ENCODE peak calls at places on chromosome 16, in ten cellular contexts. H is esophagus squamous epithelium; O is pancreas; B is lower leg skin; E is heart left ventricle; L is small intestine; V is ovary; F is foreskin fibroblast; X is CD8-positive, alpha-beta memory T cell; P is A549. Q is an unnamed sample.

GRCh38 chr16:89945654-89946053 is 2.9 kb upstream of the DEF8 start:
- DNase-seq in E (no peak), H (no peak), B (no peak), V (no peak), O (no peak), F (no peak), P (no peak), X (no peak), L (peak), Q (no peak)

GRCh38 chr16:21301168-21301894 is 23.2 kb upstream of the CRYM start:
- DNase-seq in O (peak), P (peak), X (no peak), B (peak), F (peak), V (peak), H (no peak), L (peak), E (peak), Q (peak)

GRCh38 chr16:27852681-27853080 is 210.8 kb downstream of the GSG1L start:
- DNase-seq in X (no peak), B (peak), P (no peak), L (no peak), F (no peak), V (no peak), O (no peak), E (no peak), H (no peak), Q (no peak)

GRCh38 chr16:68707341-68708152 is 29.5 kb upstream of the CDH1 start:
- DNase-seq in P (peak), F (no peak), X (no peak), E (peak), H (no peak), V (no peak), O (peak), B (peak), L (peak), Q (peak)

GRCh38 chr16:50213939-50214519 is 52.3 kb upstream of the ADCY7 start:
- DNase-seq in E (no peak), L (peak), O (no peak), V (no peak), H (no peak), B (no peak), F (peak), X (no peak), P (peak), Q (no peak)

GRCh38 chr16:68382296-68382718 is 66.0 kb downstream of the SMPD3 start:
- DNase-seq in H (no peak), B (no peak), F (no peak), E (no peak), V (no peak), X (no peak), P (peak), O (no peak), L (peak), Q (peak)

GRCh38 chr16:56518435-56518834 is 1.4 kb downstream of the BBS2 start:
- DNase-seq in H (no peak), P (no peak), X (no peak), B (no peak), F (peak), V (no peak), O (no peak), E (no peak), L (peak), Q (no peak)

GRCh38 chr16:75787421-75787820 is 61.1 kb upstream of the CPHXL start:
- DNase-seq in X (no peak), V (no peak), P (no peak), H (no peak), O (no peak), B (no peak), L (no peak), F (no peak), E (no peak), Q (no peak)

GRCh38 chr16:27246439-27246838 is 22.1 kb downstream of the NSMCE1 start:
- DNase-seq in E (no peak), H (no peak), B (peak), F (no peak), O (no peak), L (no peak), X (no peak), V (no peak), P (no peak), Q (peak)

GRCh38 chr16:78311831-78312230 is 212.4 kb downstream of the WWOX start:
- DNase-seq in H (no peak), V (no peak), O (no peak), L (no peak), F (no peak), X (no peak), B (no peak), P (no peak), E (no peak), Q (no peak)

GRCh38 chr16:55672471-55672870 is 16.7 kb downstream of the SLC6A2 start:
- DNase-seq in P (no peak), L (no peak), O (peak), X (no peak), H (no peak), F (peak), B (no peak), V (no peak), E (peak), Q (peak)

GRCh38 chr16:62190426-62190825 is 154.2 kb upstream of the CDH8 start:
- DNase-seq in E (no peak), B (no peak), F (no peak), P (no peak), X (no peak), V (no peak), L (no peak), H (no peak), O (no peak), Q (no peak)

GRCh38 chr16:74611721-74612120 is 4.8 kb upstream of the GLG1 start:
- DNase-seq in E (no peak), V (no peak), X (no peak), P (no peak), F (peak), O (no peak), B (no peak), H (no peak), L (no peak), Q (no peak)

GRCh38 chr16:3027983-3028715 is 4.3 kb downstream of the THOC6 start:
- DNase-seq in X (peak), L (peak), P (peak), F (peak), E (peak), B (peak), V (peak), H (no peak), O (peak), Q (peak)

GRCh38 chr16:17921357-17921978 is 415.1 kb downstream of the NPIPA8 start:
- DNase-seq in L (peak), X (peak), O (peak), V (no peak), F (no peak), B (no peak), P (no peak), H (no peak), E (no peak), Q (no peak)

GRCh38 chr16:48284772-48285409 is 37.6 kb upstream of the ABCC11 start:
- DNase-seq in P (no peak), B (no peak), H (no peak), O (no peak), F (no peak), E (no peak), X (no peak), V (no peak), L (peak), Q (no peak)

GRCh38 chr16:29862884-29863668 is at the start of gene CDIPT:
- DNase-seq in B (peak), P (peak), X (peak), O (peak), L (peak), V (peak), E (peak), H (peak), F (peak), Q (peak)

GRCh38 chr16:48291303-48291702 is 44.0 kb upstream of the ABCC11 start:
- DNase-seq in H (no peak), O (no peak), P (no peak), B (no peak), X (no peak), L (no peak), V (no peak), E (no peak), F (no peak), Q (no peak)

GRCh38 chr16:23374721-23375120 is 72.6 kb downstream of the SCNN1B start:
- DNase-seq in O (no peak), E (no peak), X (no peak), F (no peak), H (no peak), B (no peak), L (peak), V (no peak), P (no peak), Q (no peak)

GRCh38 chr16:11190585-11191565 is 65.1 kb downstream of the SOCS1 start:
- DNase-seq in V (no peak), E (no peak), P (no peak), F (peak), L (no peak), O (no peak), H (no peak), X (no peak), B (no peak), Q (no peak)

GRCh38 chr16:17068524-17068923 is 402.2 kb downstream of the XYLT1 start:
- DNase-seq in L (no peak), F (no peak), B (no peak), V (no peak), X (no peak), H (no peak), O (no peak), P (no peak), E (no peak), Q (no peak)

GRCh38 chr16:59684911-59685310 is 950.8 kb upstream of the GOT2 start:
- DNase-seq in B (no peak), F (peak), L (no peak), P (no peak), O (no peak), E (no peak), H (no peak), V (no peak), X (no peak), Q (no peak)

GRCh38 chr16:80671281-80671849 is 130.6 kb downstream of the DYNLRB2 start:
- DNase-seq in H (no peak), L (no peak), F (no peak), V (no peak), P (no peak), O (no peak), X (no peak), B (no peak), E (no peak), Q (no peak)

GRCh38 chr16:78227855-78228254 is 128.4 kb downstream of the WWOX start:
- DNase-seq in X (no peak), O (no peak), P (no peak), L (no peak), F (no peak), E (no peak), V (no peak), B (no peak), H (no peak), Q (no peak)

GRCh38 chr16:12057276-12057675 is 80.7 kb downstream of the SNX29 start:
- DNase-seq in H (no peak), B (peak), E (no peak), V (no peak), F (peak), O (no peak), L (no peak), P (no peak), X (no peak), Q (no peak)

GRCh38 chr16:55482056-55482455 is 3.1 kb downstream of the MMP2 start:
- DNase-seq in X (no peak), B (no peak), E (no peak), P (no peak), V (no peak), F (peak), H (no peak), O (no peak), L (no peak), Q (no peak)

GRCh38 chr16:27272076-27272475 is 3.5 kb upstream of the NSMCE1 start:
- DNase-seq in E (no peak), X (no peak), B (no peak), O (no peak), F (no peak), H (no peak), L (no peak), V (no peak), P (no peak), Q (no peak)

GRCh38 chr16:81896902-81897301 is 114.4 kb downstream of the SDR42E1 start:
- DNase-seq in H (no peak), P (no peak), B (no peak), F (peak), O (no peak), L (no peak), V (no peak), E (no peak), X (no peak), Q (no peak)

GRCh38 chr16:14669776-14670175 is 24.3 kb downstream of the PLA2G10 start:
- DNase-seq in P (no peak), L (peak), V (peak), B (no peak), X (no peak), O (peak), F (peak), E (no peak), H (no peak), Q (peak)

GRCh38 chr16:23124315-23124714 is 24.9 kb downstream of the USP31 start:
- DNase-seq in F (peak), B (no peak), V (no peak), H (no peak), P (peak), X (no peak), L (no peak), E (peak), O (no peak), Q (no peak)

GRCh38 chr16:55225972-55226542 is 97.9 kb upstream of the IRX6 start:
- DNase-seq in H (no peak), P (no peak), E (no peak), L (no peak), B (no peak), X (no peak), F (no peak), V (no peak), O (no peak), Q (no peak)

GRCh38 chr16:57535680-57536305 is 578 bp downstream of the CCDC102A start:
- DNase-seq in L (peak), X (peak), B (peak), P (peak), E (peak), O (peak), V (peak), F (peak), H (no peak), Q (peak)

GRCh38 chr16:57534337-57534880 is 2.0 kb downstream of the CCDC102A start:
- DNase-seq in P (no peak), L (no peak), E (no peak), H (no peak), X (no peak), O (no peak), B (no peak), V (no peak), F (no peak), Q (no peak)

GRCh38 chr16:57536306-57537193 is at the start of gene CCDC102A:
- DNase-seq in V (peak), F (peak), B (peak), O (peak), L (no peak), E (peak), P (no peak), X (peak), H (no peak), Q (peak)

GRCh38 chr16:57533618-57534336 is 2.6 kb downstream of the CCDC102A start:
- DNase-seq in V (peak), H (no peak), O (no peak), X (no peak), L (no peak), B (peak), F (no peak), P (no peak), E (no peak), Q (peak)

GRCh38 chr16:57534881-57535658 is 1.3 kb downstream of the CCDC102A start:
- DNase-seq in H (no peak), F (no peak), B (peak), E (no peak), L (no peak), P (no peak), V (peak), X (no peak), O (no peak), Q (peak)
- H3K4me3 ChIP-seq in H (peak), F (peak), B (no peak), E (peak), L (no peak), P (peak), V (peak), X (no peak), O (peak), Q (no peak)

GRCh38 chr16:31486036-31486435 is 3.1 kb downstream of the SLC5A2 start:
- DNase-seq in O (no peak), E (no peak), F (no peak), H (no peak), L (no peak), X (no peak), V (no peak), B (no peak), P (no peak), Q (peak)

GRCh38 chr16:31489616-31490584 is 7.0 kb downstream of the SLC5A2 start:
- DNase-seq in P (no peak), O (no peak), E (no peak), V (no peak), X (no peak), B (no peak), F (no peak), H (no peak), L (no peak), Q (peak)

GRCh38 chr16:31487076-31487719 is 4.3 kb downstream of the SLC5A2 start:
- DNase-seq in X (no peak), P (no peak), B (no peak), E (no peak), O (no peak), F (no peak), L (no peak), V (no peak), H (no peak), Q (peak)

GRCh38 chr16:31487720-31488629 is 5.1 kb downstream of the SLC5A2 start:
- DNase-seq in B (no peak), F (peak), P (peak), L (peak), H (no peak), O (peak), E (no peak), V (no peak), X (peak), Q (peak)

GRCh38 chr16:31488630-31489564 is 6.0 kb downstream of the SLC5A2 start:
- DNase-seq in V (no peak), L (no peak), E (no peak), X (no peak), P (no peak), H (no peak), B (no peak), F (peak), O (no peak), Q (peak)
- H3K4me3 ChIP-seq in V (no peak), L (no peak), E (peak), X (no peak), P (no peak), H (peak), B (no peak), F (peak), O (peak), Q (peak)

DNA sequence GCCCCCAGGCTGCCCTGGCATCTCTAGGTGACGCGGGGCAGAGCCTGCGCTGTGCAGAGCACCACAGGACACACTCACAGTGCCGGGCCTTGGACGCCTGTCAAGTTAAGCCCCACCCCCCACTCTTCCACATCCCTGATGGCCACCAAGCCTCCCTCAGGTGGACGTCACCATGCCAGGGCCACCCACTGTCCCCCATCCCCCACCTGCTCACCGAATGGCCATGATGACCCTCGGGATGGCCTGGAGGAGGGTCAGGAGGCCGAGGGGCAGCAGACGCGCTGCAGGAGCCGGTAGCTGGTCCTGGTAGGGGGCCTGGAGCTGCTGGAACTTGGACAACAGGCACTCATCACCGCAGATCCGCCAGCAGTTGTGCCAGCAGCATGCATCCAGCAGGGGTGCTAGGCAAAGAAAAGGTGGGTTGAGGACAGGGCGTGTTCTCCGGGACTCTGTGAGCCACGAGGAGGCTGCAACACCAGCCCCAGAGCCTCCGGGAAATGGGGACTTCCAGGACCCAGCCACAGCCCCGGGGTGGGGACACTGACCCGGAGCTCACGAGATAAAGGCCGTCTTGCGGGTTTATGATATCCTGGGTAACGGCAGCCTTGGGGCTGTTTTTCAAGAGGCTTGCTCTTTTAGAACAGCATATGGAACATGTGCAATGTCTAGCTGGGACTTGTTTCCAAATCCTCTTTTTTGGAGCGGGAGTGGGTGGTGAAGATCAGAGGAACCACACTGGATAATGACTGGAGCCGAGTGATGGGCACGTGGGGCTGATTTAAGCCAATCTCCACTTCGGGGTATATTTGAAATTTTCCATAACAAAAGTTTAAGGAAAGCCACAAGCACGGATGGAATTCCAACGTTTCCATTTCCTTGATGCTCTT is 11.4 kb downstream of the C16orf95 start:
- DNase-seq in V (no peak), X (no peak), B (no peak), E (no peak), L (peak), P (no peak), O (no peak), H (no peak), F (peak), Q (peak)
- H3K4me3 ChIP-seq in V (no peak), X (no peak), B (no peak), E (no peak), L (no peak), P (no peak), O (no peak), H (no peak), F (peak), Q (no peak)

GRCh38 chr16:660132-660458 is 7.8 kb upstream of the RHOT2 start:
- DNase-seq in L (no peak), P (no peak), O (no peak), E (no peak), V (peak), F (no peak), H (no peak), B (no peak), X (no peak), Q (no peak)

GRCh38 chr16:661184-661821 is 6.6 kb upstream of the RHOT2 start:
- DNase-seq in F (no peak), B (no peak), E (no peak), V (no peak), X (no peak), O (no peak), H (no peak), P (no peak), L (no peak), Q (no peak)

GRCh38 chr16:659618-660017 is 8.3 kb upstream of the RHOT2 start:
- DNase-seq in V (no peak), L (no peak), X (no peak), E (no peak), F (no peak), P (no peak), O (no peak), H (no peak), B (no peak), Q (no peak)

GRCh38 chr16:662095-662494 is 5.8 kb upstream of the RHOT2 start:
- DNase-seq in X (no peak), H (no peak), F (no peak), E (no peak), B (no peak), L (no peak), P (no peak), O (no peak), V (no peak), Q (no peak)

GRCh38 chr16:660459-661183 is 7.3 kb upstream of the RHOT2 start:
- DNase-seq in E (peak), X (peak), P (peak), O (peak), H (no peak), B (peak), V (peak), F (peak), L (peak), Q (peak)
- H3K4me3 ChIP-seq in E (peak), X (no peak), P (no peak), O (peak), H (peak), B (no peak), V (no peak), F (no peak), L (no peak), Q (no peak)

GRCh38 chr16:31868164-31868563 is 5.4 kb upstream of the ZNF267 start:
- DNase-seq in E (no peak), F (no peak), O (no peak), B (no peak), P (no peak), L (no peak), X (no peak), H (no peak), V (no peak), Q (no peak)

GRCh38 chr16:31869511-31870201 is 4.0 kb upstream of the ZNF267 start:
- DNase-seq in B (no peak), P (no peak), F (peak), L (peak), H (no peak), O (no peak), E (peak), X (peak), V (no peak), Q (peak)

GRCh38 chr16:31870809-31871208 is 2.8 kb upstream of the ZNF267 start:
- DNase-seq in X (no peak), E (no peak), O (no peak), H (no peak), F (no peak), B (no peak), P (no peak), L (no peak), V (no peak), Q (no peak)

GRCh38 chr16:31871510-31871909 is 2.1 kb upstream of the ZNF267 start:
- DNase-seq in P (no peak), V (no peak), L (no peak), X (no peak), B (no peak), F (no peak), O (no peak), H (no peak), E (no peak), Q (no peak)

GRCh38 chr16:31868701-31869167 is 4.9 kb upstream of the ZNF267 start:
- DNase-seq in V (peak), F (peak), L (peak), E (peak), X (peak), O (peak), P (peak), H (peak), B (peak), Q (peak)
- H3K4me3 ChIP-seq in V (no peak), F (no peak), L (no peak), E (no peak), X (peak), O (no peak), P (no peak), H (no peak), B (no peak), Q (peak)